ENCODE peak calls at places on chromosomes 11 and 22, in four cellular contexts. J, U, C and L are unnamed samples.

GRCh38 chr11:123381817-123382554 is 48.1 kb upstream of the GRAMD1B start:
- DNase-seq in J (no peak), U (no peak), C (no peak), L (no peak)

GRCh38 chr11:82864268-82864667 is 36.0 kb downstream of the PRCP start:
- DNase-seq in J (peak; percentile 71), U (peak; percentile 90), C (peak; percentile 83), L (peak; percentile 82)

GRCh38 chr11:119418759-119419158 is 4.2 kb downstream of the THY1 start:
- DNase-seq in J (no peak), U (no peak), C (no peak), L (no peak)

GRCh38 chr11:110075087-110075821 is 17.9 kb upstream of the ZC3H12C start:
- DNase-seq in J (no peak), U (peak; percentile 51), C (no peak), L (peak; percentile 52)

GRCh38 chr11:76453248-76453647 is 8.4 kb downstream of the EMSY start:
- DNase-seq in J (no peak), U (no peak), C (no peak), L (peak; percentile 15)

GRCh38 chr11:132202621-132203020 is 832.2 kb downstream of the NTM start:
- DNase-seq in J (no peak), U (no peak), C (no peak), L (no peak)

GRCh38 chr11:86627776-86628455 is 44.5 kb downstream of the ME3 start:
- DNase-seq in J (no peak), U (no peak), C (no peak), L (no peak)

GRCh38 chr11:108715239-108715638 is 50.4 kb downstream of the DDX10 start:
- DNase-seq in J (no peak), U (no peak), C (no peak), L (no peak)

GRCh38 chr11:36361901-36362391 is 65.9 kb downstream of the PRR5L start:
- DNase-seq in J (no peak), U (peak; percentile 77), C (peak; percentile 80), L (peak; percentile 40)

GRCh38 chr11:36364551-36364950 is 68.5 kb downstream of the PRR5L start:
- DNase-seq in J (no peak), U (no peak), C (no peak), L (peak; percentile 75)

GRCh38 chr11:36361472-36361871 is 65.4 kb downstream of the PRR5L start:
- DNase-seq in J (no peak), U (no peak), C (no peak), L (peak; percentile 23)

GRCh38 chr11:36363361-36364272 is 67.5 kb downstream of the PRR5L start:
- DNase-seq in J (peak; percentile 21), U (no peak), C (peak; percentile 67), L (no peak)

GRCh38 chr11:36362902-36363301 is 66.8 kb downstream of the PRR5L start:
- DNase-seq in J (no peak), U (peak; percentile 38), C (no peak), L (no peak)
- H3K9ac ChIP-seq in J (no peak overlapping the region), U (no peak overlapping the region), C (no peak overlapping the region), L (no peak overlapping the region)

GRCh38 chr22:22125579-22126468 is 118.8 kb upstream of the VPREB1 start:
- DNase-seq in J (no peak), U (no peak), C (no peak), L (no peak)
- H3K9ac ChIP-seq in J (no peak overlapping the region), U (no peak overlapping the region), C (no peak overlapping the region), L (no peak overlapping the region)

DNA sequence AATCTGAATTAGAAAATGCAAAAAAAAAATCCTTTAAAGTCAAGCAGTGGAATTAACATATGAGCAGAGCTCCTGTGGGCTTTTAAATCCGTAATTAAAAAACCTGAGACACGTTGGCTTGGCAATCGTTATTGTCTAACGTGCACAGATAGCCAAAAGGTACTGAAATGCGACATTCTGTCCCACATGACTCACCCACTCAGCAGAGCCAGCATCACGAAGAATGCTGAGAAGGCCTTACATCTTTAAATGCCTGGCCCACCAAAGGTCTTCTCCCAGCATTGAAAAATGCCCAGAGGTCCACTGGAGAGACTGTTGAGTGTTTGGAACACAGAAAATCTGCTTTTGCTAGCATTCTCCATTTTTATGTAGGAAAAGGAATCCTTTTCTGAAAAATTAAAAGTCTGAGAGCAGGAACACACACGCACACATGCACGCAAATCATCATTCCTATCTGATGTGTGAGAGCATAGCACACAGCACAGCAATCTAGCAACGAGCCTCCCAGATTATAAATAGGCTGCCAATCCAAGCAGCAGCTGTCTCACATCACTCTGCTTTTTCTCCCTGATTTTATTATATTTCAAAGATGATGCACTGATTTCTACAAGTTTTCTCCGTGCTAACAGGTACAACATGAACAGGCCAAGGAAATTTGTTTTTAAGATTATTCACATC is 94.5 kb downstream of the PHF21A start:
- DNase-seq in J (no peak), U (no peak), C (no peak), L (no peak)
- H3K9ac ChIP-seq in J (no peak overlapping the region), U (no peak overlapping the region), C (no peak overlapping the region), L (no peak overlapping the region)

DNA sequence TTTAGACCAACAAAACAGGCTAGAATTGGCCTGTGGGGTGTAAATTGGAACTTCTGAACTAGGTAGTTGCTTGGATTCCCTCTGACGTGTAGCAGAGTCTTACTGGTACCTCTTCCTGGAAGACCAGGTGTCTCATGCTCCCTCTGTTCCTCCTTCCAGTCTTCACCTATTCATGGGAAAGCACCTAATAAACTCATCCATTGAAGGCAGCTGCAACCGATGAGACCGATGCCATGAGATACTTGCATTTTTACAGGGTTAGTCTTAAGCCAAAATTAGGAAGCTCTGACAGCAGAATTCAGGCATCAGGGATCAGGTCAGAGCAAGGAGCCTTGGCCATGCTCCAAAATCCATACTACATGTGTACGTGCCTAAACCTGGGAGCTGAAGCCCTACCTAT is 13.2 kb upstream of the HEPHL1 start:
- DNase-seq in J (no peak), U (no peak), C (no peak), L (no peak)
- H3K9ac ChIP-seq in J (no peak overlapping the region), U (no peak overlapping the region), C (no peak overlapping the region), L (no peak overlapping the region)

GRCh38 chr11:75328426-75329277 is 22.8 kb downstream of the ARRB1 start:
- DNase-seq in J (peak; percentile 84), U (peak; percentile 83), C (peak; percentile 91), L (peak; percentile 85)
- H3K9ac ChIP-seq in J (no peak overlapping the region), U (no peak overlapping the region), C (no peak overlapping the region), L (no peak overlapping the region)

GRCh38 chr11:64900774-64901173 is 16.2 kb downstream of the ATG2A start:
- DNase-seq in J (no peak), U (no peak), C (no peak), L (no peak)
- H3K9ac ChIP-seq in J (no peak overlapping the region), U (no peak overlapping the region), C (no peak overlapping the region), L (no peak overlapping the region)

GRCh38 chr11:62603072-62603408 is 1.4 kb upstream of the MTA2 start:
- DNase-seq in J (no peak), U (no peak), C (peak; percentile 71), L (no peak)
- H3K9ac ChIP-seq in J (no peak overlapping the region), U (no peak overlapping the region), C (no peak overlapping the region), L (no peak overlapping the region)